ENCODE peak calls at places on chromosomes 16 and 17, in five cellular contexts. P is amniotic stem cell; W is cerebellum; T is omental fat pad; O is activated T-cell treated with anti-CD3 and anti-CD28 coated beads, Interleukin-2, amount 50 U/mL, for 72 hours. X is an unnamed sample.

GRCh38 chr16:1102921-1103648 is 7.0 kb upstream of the C1QTNF8 start:
- DNase-seq in P (no peak), W (peak), T (peak), O (peak), X (peak)

GRCh38 chr17:29125651-29126050 is 54.5 kb downstream of the MYO18A start:
- DNase-seq in P (no peak), W (no peak), T (no peak), O (no peak), X (no peak)

GRCh38 chr16:69293401-69293800 is 17.7 kb upstream of the VPS4A start:
- DNase-seq in P (no peak), W (no peak), T (no peak), O (peak), X (no peak)

GRCh38 chr17:6381052-6381451 is 53.9 kb downstream of the AIPL1 start:
- DNase-seq in P (no peak), W (no peak), T (no peak), O (no peak), X (no peak)

GRCh38 chr17:2203818-2204217 is 99.8 kb downstream of the SMG6 start:
- DNase-seq in P (no peak), W (no peak), T (no peak), O (no peak), X (no peak)

GRCh38 chr16:13298676-13299075 is 397.3 kb downstream of the SHISA9 start:
- DNase-seq in P (no peak), W (no peak), T (no peak), O (no peak), X (no peak)

GRCh38 chr17:6343191-6343590 is 91.7 kb downstream of the AIPL1 start:
- DNase-seq in P (no peak), W (no peak), T (no peak), O (no peak), X (no peak)

GRCh38 chr17:47696717-47697642 is 3.0 kb downstream of the TBKBP1 start:
- DNase-seq in P (no peak), W (no peak), T (no peak), O (no peak), X (no peak)

GRCh38 chr17:30589431-30589830 is 112.2 kb downstream of the GOSR1 start:
- DNase-seq in P (no peak), W (no peak), T (no peak), O (no peak), X (no peak)